ENCODE peak calls at places on chromosome 9, in five cellular contexts. W is neural progenitor cell; E is activated T-cell treated with anti-CD3 and anti-CD28 coated beads, Interleukin-2, amount 50 U/mL, for 24 hours; V is adipocyte; D is RWPE1. T is an unnamed sample.

GRCh38 chr9:17082343-17082742 is 52.5 kb upstream of the CNTLN start:
- DNase-seq in E (no peak), D (no peak), V (peak), W (peak), T (peak)

GRCh38 chr9:2597483-2597882 is 24.1 kb upstream of the VLDLR start:
- DNase-seq in W (no peak), V (peak), D (no peak), E (no peak), T (peak)

GRCh38 chr9:69180670-69181069 is 6.6 kb downstream of the TJP2 start:
- DNase-seq in D (peak), W (no peak), V (peak), E (no peak), T (peak)

GRCh38 chr9:33765411-33765810 is 29.9 kb upstream of the PRSS3 start:
- DNase-seq in V (peak), E (no peak), W (no peak), D (peak), T (peak)

GRCh38 chr9:133088146-133088750 is 26.5 kb downstream of the CEL start:
- DNase-seq in D (no peak), V (no peak), W (no peak), E (no peak), T (no peak)

GRCh38 chr9:4287886-4288588 is 11.8 kb downstream of the GLIS3 start:
- DNase-seq in E (no peak), D (no peak), V (no peak), W (no peak), T (no peak)

GRCh38 chr9:93098236-93098946 is 2.4 kb downstream of the CARD19 start:
- DNase-seq in D (peak), W (no peak), V (peak), E (peak), T (peak)

GRCh38 chr9:104747245-104747564 is 278 bp upstream of the NIPSNAP3A start:
- DNase-seq in D (no peak), W (no peak), E (no peak), V (no peak), T (no peak)

GRCh38 chr9:114174876-114175771 is 19.8 kb downstream of the COL27A1 start:
- DNase-seq in V (peak), D (no peak), W (no peak), E (no peak), T (no peak)

GRCh38 chr9:106622148-106622547 is 240.8 kb upstream of the ZNF462 start:
- DNase-seq in E (no peak), D (no peak), V (no peak), W (peak), T (no peak)

GRCh38 chr9:110975969-110976368 is 62.3 kb downstream of the LPAR1 start:
- DNase-seq in W (no peak), E (no peak), V (peak), D (no peak), T (peak)

GRCh38 chr9:32742296-32742695 is 41.0 kb upstream of the TMEM215 start:
- DNase-seq in V (no peak), D (peak), E (no peak), W (no peak), T (no peak)

GRCh38 chr9:130451509-130452388 is 7.0 kb downstream of the ASS1 start:
- DNase-seq in E (no peak), W (no peak), V (peak), D (peak), T (peak)

GRCh38 chr9:128103589-128103962 is 24.0 kb downstream of the PTGES2 start:
- DNase-seq in D (no peak), V (no peak), E (peak), W (no peak), T (peak)

GRCh38 chr9:14296462-14296861 is 17.5 kb downstream of the NFIB start:
- DNase-seq in D (no peak), E (no peak), V (no peak), W (no peak), T (no peak)

GRCh38 chr9:78405461-78405860 is 108.5 kb downstream of the PSAT1 start:
- DNase-seq in D (no peak), V (no peak), E (no peak), W (no peak), T (no peak)

GRCh38 chr9:2526071-2526862 is 95.3 kb upstream of the VLDLR start:
- DNase-seq in D (no peak), W (no peak), V (peak), E (no peak), T (peak)

GRCh38 chr9:107547772-107548297 is 58.3 kb upstream of the KLF4 start:
- DNase-seq in W (no peak), D (no peak), E (no peak), V (no peak), T (no peak)

GRCh38 chr9:87713278-87713989 is 12.5 kb upstream of the CTSL start:
- DNase-seq in W (no peak), V (peak), E (peak), D (peak), T (peak)

GRCh38 chr9:5184776-5185175 is 663 bp downstream of the INSL6 start:
- DNase-seq in E (no peak), W (no peak), V (no peak), D (no peak), T (no peak)

GRCh38 chr9:126722922-126723806 is 81.7 kb upstream of the ZBTB43 start:
- DNase-seq in D (peak), W (peak), V (peak), E (peak), T (no peak)

GRCh38 chr9:35757527-35758275 is 3.6 kb upstream of the MSMP start:
- DNase-seq in V (no peak), W (no peak), E (no peak), D (peak), T (no peak)

GRCh38 chr9:32385885-32386283 is 1.4 kb downstream of the ACO1 start:
- DNase-seq in V (no peak), D (no peak), W (no peak), E (no peak), T (no peak)

GRCh38 chr9:94666364-94667099 is 27.2 kb upstream of the FBP1 start:
- DNase-seq in V (no peak), D (no peak), E (no peak), W (no peak), T (no peak)

GRCh38 chr9:136881691-136882108 is 4.6 kb upstream of the TRAF2 start:
- DNase-seq in W (peak), V (peak), E (peak), D (no peak), T (no peak)

GRCh38 chr9:122364117-122364782 is 6.6 kb upstream of the PTGS1 start:
- DNase-seq in D (peak), E (no peak), V (no peak), W (no peak), T (no peak)

GRCh38 chr9:121098567-121099198 is 23.9 kb downstream of the CNTRL start:
- DNase-seq in E (no peak), V (no peak), D (no peak), W (no peak), T (no peak)

GRCh38 chr9:35357116-35357515 is 132.8 kb upstream of the RUSC2 start:
- DNase-seq in D (no peak), V (no peak), W (no peak), E (no peak), T (peak)

T was measured in LHCN-M2.